ENCODE peak calls at places on chromosome 12, in four cellular contexts. One of them, this sample, is unnamed.
A peak's percentile ranks its signal among the peaks of the same experiment; 100 is the strongest.

GRCh38 chr12:27652174-27652763 is 44.0 kb upstream of the REP15 start:
- DNase-seq in pancreas: no peak
- DNase-seq in stimulated activated CD4-positive, alpha-beta T cell treated with anti-CD3 and anti-CD28 coated beads, TNF-alpha, amount 100 ng/mL, for 48 hours: peak; percentile 14
- DNase-seq in activated CD4-positive, alpha-beta T cell treated with anti-CD3 and anti-CD28 coated beads, Interleukin-2, amount 50 U/mL, for 1 hour: peak; percentile 3
- DNase-seq in this sample: no peak

GRCh38 chr12:25977047-25977446 is 18.6 kb downstream of the RASSF8 start:
- DNase-seq in pancreas: no peak
- DNase-seq in activated CD4-positive, alpha-beta T cell treated with anti-CD3 and anti-CD28 coated beads, Interleukin-2, amount 50 U/mL, for 1 hour: no peak
- DNase-seq in stimulated activated CD4-positive, alpha-beta T cell treated with anti-CD3 and anti-CD28 coated beads, TNF-alpha, amount 100 ng/mL, for 48 hours: no peak
- DNase-seq in this sample: no peak

GRCh38 chr12:30613119-30613830 is 82.4 kb downstream of the IPO8 start:
- DNase-seq in activated CD4-positive, alpha-beta T cell treated with anti-CD3 and anti-CD28 coated beads, Interleukin-2, amount 50 U/mL, for 1 hour: no peak
- DNase-seq in pancreas: no peak
- DNase-seq in stimulated activated CD4-positive, alpha-beta T cell treated with anti-CD3 and anti-CD28 coated beads, TNF-alpha, amount 100 ng/mL, for 48 hours: no peak
- DNase-seq in this sample: no peak

GRCh38 chr12:80269953-80270552 is 170.7 kb downstream of the OTOGL start:
- DNase-seq in activated CD4-positive, alpha-beta T cell treated with anti-CD3 and anti-CD28 coated beads, Interleukin-2, amount 50 U/mL, for 1 hour: no peak
- DNase-seq in pancreas: no peak
- DNase-seq in stimulated activated CD4-positive, alpha-beta T cell treated with anti-CD3 and anti-CD28 coated beads, TNF-alpha, amount 100 ng/mL, for 48 hours: no peak
- DNase-seq in this sample: no peak

GRCh38 chr12:50112456-50113218 is 601 bp downstream of the COX14 start:
- DNase-seq in activated CD4-positive, alpha-beta T cell treated with anti-CD3 and anti-CD28 coated beads, Interleukin-2, amount 50 U/mL, for 1 hour: no peak
- DNase-seq in stimulated activated CD4-positive, alpha-beta T cell treated with anti-CD3 and anti-CD28 coated beads, TNF-alpha, amount 100 ng/mL, for 48 hours: no peak
- DNase-seq in pancreas: no peak
- DNase-seq in this sample: no peak

GRCh38 chr12:112878488-112878887 is 28.3 kb upstream of the OAS1 start:
- DNase-seq in stimulated activated CD4-positive, alpha-beta T cell treated with anti-CD3 and anti-CD28 coated beads, TNF-alpha, amount 100 ng/mL, for 48 hours: no peak
- DNase-seq in activated CD4-positive, alpha-beta T cell treated with anti-CD3 and anti-CD28 coated beads, Interleukin-2, amount 50 U/mL, for 1 hour: no peak
- DNase-seq in pancreas: no peak
- DNase-seq in this sample: no peak

GRCh38 chr12:96465896-96466295 is 23.5 kb upstream of the CFAP54 start:
- DNase-seq in activated CD4-positive, alpha-beta T cell treated with anti-CD3 and anti-CD28 coated beads, Interleukin-2, amount 50 U/mL, for 1 hour: no peak
- DNase-seq in stimulated activated CD4-positive, alpha-beta T cell treated with anti-CD3 and anti-CD28 coated beads, TNF-alpha, amount 100 ng/mL, for 48 hours: no peak
- DNase-seq in pancreas: no peak
- DNase-seq in this sample: no peak

GRCh38 chr12:75986001-75986739 is 45.4 kb downstream of the PHLDA1 start:
- DNase-seq in activated CD4-positive, alpha-beta T cell treated with anti-CD3 and anti-CD28 coated beads, Interleukin-2, amount 50 U/mL, for 1 hour: no peak
- DNase-seq in stimulated activated CD4-positive, alpha-beta T cell treated with anti-CD3 and anti-CD28 coated beads, TNF-alpha, amount 100 ng/mL, for 48 hours: no peak
- DNase-seq in pancreas: no peak
- DNase-seq in this sample: no peak

GRCh38 chr12:7162691-7163114 is 26.8 kb upstream of the PEX5 start:
- DNase-seq in pancreas: peak; percentile 74
- DNase-seq in stimulated activated CD4-positive, alpha-beta T cell treated with anti-CD3 and anti-CD28 coated beads, TNF-alpha, amount 100 ng/mL, for 48 hours: no peak
- DNase-seq in activated CD4-positive, alpha-beta T cell treated with anti-CD3 and anti-CD28 coated beads, Interleukin-2, amount 50 U/mL, for 1 hour: peak; percentile 5
- DNase-seq in this sample: peak; percentile 26

GRCh38 chr12:131830335-131831020 is 2.3 kb downstream of the MMP17 start:
- DNase-seq in stimulated activated CD4-positive, alpha-beta T cell treated with anti-CD3 and anti-CD28 coated beads, TNF-alpha, amount 100 ng/mL, for 48 hours: no peak
- DNase-seq in pancreas: peak; percentile 82
- DNase-seq in activated CD4-positive, alpha-beta T cell treated with anti-CD3 and anti-CD28 coated beads, Interleukin-2, amount 50 U/mL, for 1 hour: no peak
- DNase-seq in this sample: peak; percentile 30